ENCODE peak calls at places on chromosomes 6 and 20, in four cellular contexts. One of them, this sample, is unnamed.

GRCh38 chr6:144317736-144318135 is 32.6 kb downstream of the UTRN start:
- DNase-seq in prostate gland: no peak
- DNase-seq in SK-N-SH: no peak
- DNase-seq in HepG2: no peak
- DNase-seq in this sample: no peak

GRCh38 chr6:73340048-73340447 is 14.0 kb downstream of the DPPA5 start:
- DNase-seq in prostate gland: no peak
- DNase-seq in SK-N-SH: no peak
- DNase-seq in HepG2: no peak
- DNase-seq in this sample: no peak

GRCh38 chr20:23404196-23404595 is 17.1 kb downstream of the NAPB start:
- DNase-seq in prostate gland: no peak
- DNase-seq in SK-N-SH: no peak
- DNase-seq in HepG2: peak; percentile 54
- DNase-seq in this sample: no peak

GRCh38 chr6:37667050-37667814 is 30.5 kb downstream of the MDGA1 start:
- DNase-seq in prostate gland: no peak
- DNase-seq in SK-N-SH: no peak
- DNase-seq in HepG2: no peak
- DNase-seq in this sample: no peak

GRCh38 chr6:9481292-9482029 is 933.4 kb downstream of the TFAP2A start:
- DNase-seq in prostate gland: no peak
- DNase-seq in SK-N-SH: no peak
- DNase-seq in HepG2: no peak
- DNase-seq in this sample: no peak

GRCh38 chr20:12053348-12053747 is 135.7 kb downstream of the BTBD3 start:
- DNase-seq in prostate gland: no peak
- DNase-seq in SK-N-SH: no peak
- DNase-seq in HepG2: peak; percentile 23
- DNase-seq in this sample: no peak

GRCh38 chr6:54909184-54909583 is 62.6 kb downstream of the FAM83B start:
- DNase-seq in prostate gland: no peak
- DNase-seq in SK-N-SH: no peak
- DNase-seq in HepG2: no peak
- DNase-seq in this sample: no peak

GRCh38 chr20:46027245-46027853 is 1.7 kb upstream of the SLC12A5 start:
- DNase-seq in prostate gland: peak; percentile 32
- DNase-seq in SK-N-SH: no peak
- DNase-seq in HepG2: peak; percentile 63
- DNase-seq in this sample: no peak

GRCh38 chr20:10715035-10715434 is 41.2 kb upstream of the JAG1 start:
- DNase-seq in prostate gland: no peak
- DNase-seq in SK-N-SH: no peak
- DNase-seq in HepG2: peak; percentile 86
- DNase-seq in this sample: no peak

GRCh38 chr6:167543602-167544506 is 219.0 kb downstream of the TTLL2 start:
- DNase-seq in prostate gland: no peak
- DNase-seq in SK-N-SH: no peak
- DNase-seq in HepG2: no peak
- DNase-seq in this sample: no peak

GRCh38 chr20:2619961-2620595 is 32.4 kb upstream of the NOP56 start:
- DNase-seq in prostate gland: no peak
- DNase-seq in SK-N-SH: no peak
- DNase-seq in HepG2: peak; percentile 21
- DNase-seq in this sample: no peak

GRCh38 chr20:62305765-62306431 is 3.1 kb downstream of the ADRM1 start:
- DNase-seq in prostate gland: no peak
- DNase-seq in SK-N-SH: no peak
- DNase-seq in HepG2: no peak
- DNase-seq in this sample: no peak

GRCh38 chr6:161054876-161055275 is 63.3 kb downstream of the MAP3K4 start:
- DNase-seq in prostate gland: no peak
- DNase-seq in SK-N-SH: no peak
- DNase-seq in HepG2: no peak
- DNase-seq in this sample: no peak

GRCh38 chr20:53092772-53093171 is 120.6 kb downstream of the TSHZ2 start:
- DNase-seq in prostate gland: no peak
- DNase-seq in SK-N-SH: no peak
- DNase-seq in HepG2: no peak
- DNase-seq in this sample: no peak

GRCh38 chr6:70843328-70843918 is 113.4 kb downstream of the B3GAT2 start:
- DNase-seq in prostate gland: no peak
- DNase-seq in SK-N-SH: no peak
- DNase-seq in HepG2: no peak
- DNase-seq in this sample: no peak

GRCh38 chr6:93624408-93624807 is 205.0 kb upstream of the EPHA7 start:
- DNase-seq in prostate gland: no peak
- DNase-seq in SK-N-SH: no peak
- DNase-seq in HepG2: no peak
- DNase-seq in this sample: no peak

GRCh38 chr20:35260426-35260825 is 17.5 kb downstream of the MMP24OS start:
- DNase-seq in prostate gland: no peak
- DNase-seq in SK-N-SH: no peak
- DNase-seq in HepG2: no peak
- DNase-seq in this sample: no peak

GRCh38 chr20:8287328-8287727 is 155.3 kb downstream of the PLCB1 start:
- DNase-seq in prostate gland: no peak
- DNase-seq in SK-N-SH: no peak
- DNase-seq in HepG2: no peak
- DNase-seq in this sample: no peak

GRCh38 chr6:164695896-164696295 is 613.5 kb downstream of the C6orf118 start:
- DNase-seq in prostate gland: no peak
- DNase-seq in SK-N-SH: no peak
- DNase-seq in HepG2: no peak
- DNase-seq in this sample: no peak

GRCh38 chr20:37315293-37316110 is 26.0 kb downstream of the MANBAL start:
- DNase-seq in prostate gland: no peak
- DNase-seq in SK-N-SH: peak; percentile 81
- DNase-seq in HepG2: no peak
- DNase-seq in this sample: peak; percentile 59

GRCh38 chr20:62020935-62021701 is 44.6 kb downstream of the TAF4 start:
- DNase-seq in prostate gland: no peak
- DNase-seq in SK-N-SH: peak; percentile 85
- DNase-seq in HepG2: no peak
- DNase-seq in this sample: no peak

GRCh38 chr6:157603971-157604370 is 219.1 kb upstream of the SNX9 start:
- DNase-seq in prostate gland: no peak
- DNase-seq in SK-N-SH: no peak
- DNase-seq in HepG2: no peak
- DNase-seq in this sample: no peak

GRCh38 chr20:9036593-9036992 is 32.3 kb upstream of the PLCB4 start:
- DNase-seq in prostate gland: no peak
- DNase-seq in SK-N-SH: no peak
- DNase-seq in HepG2: no peak
- DNase-seq in this sample: no peak

GRCh38 chr6:5728726-5729434 is 277.8 kb downstream of the NRN1 start:
- DNase-seq in prostate gland: no peak
- DNase-seq in SK-N-SH: no peak
- DNase-seq in HepG2: no peak
- DNase-seq in this sample: no peak

GRCh38 chr20:62157387-62158087 is 14.0 kb downstream of the SS18L1 start:
- DNase-seq in prostate gland: no peak
- DNase-seq in SK-N-SH: no peak
- DNase-seq in HepG2: no peak
- DNase-seq in this sample: no peak

GRCh38 chr6:131029661-131030297 is 33.3 kb downstream of the EPB41L2 start:
- DNase-seq in prostate gland: no peak
- DNase-seq in SK-N-SH: no peak
- DNase-seq in HepG2: no peak
- DNase-seq in this sample: no peak

GRCh38 chr6:169527306-169527705 is 174.5 kb downstream of the WDR27 start:
- DNase-seq in prostate gland: no peak
- DNase-seq in SK-N-SH: no peak
- DNase-seq in HepG2: no peak
- DNase-seq in this sample: no peak

GRCh38 chr20:48190757-48191156 is 405.5 kb upstream of the SULF2 start:
- DNase-seq in prostate gland: no peak
- DNase-seq in SK-N-SH: no peak
- DNase-seq in HepG2: no peak
- DNase-seq in this sample: no peak

GRCh38 chr6:144922120-144922722 is 637.1 kb downstream of the UTRN start:
- DNase-seq in prostate gland: no peak
- DNase-seq in SK-N-SH: peak; percentile 38
- DNase-seq in HepG2: no peak
- DNase-seq in this sample: no peak

GRCh38 chr20:59988141-59988540 is 29.9 kb downstream of the CDH26 start:
- DNase-seq in prostate gland: no peak
- DNase-seq in SK-N-SH: no peak
- DNase-seq in HepG2: no peak
- DNase-seq in this sample: peak; percentile 87

GRCh38 chr20:5835234-5835845 is 85.1 kb downstream of the SHLD1 start:
- DNase-seq in prostate gland: no peak
- DNase-seq in SK-N-SH: peak; percentile 39
- DNase-seq in HepG2: peak; percentile 78
- DNase-seq in this sample: no peak

GRCh38 chr6:45031601-45032000 is 296.5 kb upstream of the RUNX2 start:
- DNase-seq in prostate gland: no peak
- DNase-seq in SK-N-SH: no peak
- DNase-seq in HepG2: no peak
- DNase-seq in this sample: no peak

GRCh38 chr20:15889073-15889923 is 684.0 kb downstream of the KIF16B start:
- DNase-seq in prostate gland: no peak
- DNase-seq in SK-N-SH: peak; percentile 33
- DNase-seq in HepG2: no peak
- DNase-seq in this sample: no peak

GRCh38 chr20:13644010-13644409 is 5.3 kb upstream of the TASP1 start:
- DNase-seq in prostate gland: no peak
- DNase-seq in SK-N-SH: no peak
- DNase-seq in HepG2: no peak
- DNase-seq in this sample: no peak

GRCh38 chr6:87261534-87261933 is 60.9 kb upstream of the SMIM8 start:
- DNase-seq in prostate gland: no peak
- DNase-seq in SK-N-SH: no peak
- DNase-seq in HepG2: no peak
- DNase-seq in this sample: no peak

GRCh38 chr6:35920793-35921732 is at the start of gene SRPK1:
- DNase-seq in prostate gland: peak; percentile 84
- DNase-seq in SK-N-SH: peak; percentile 99
- DNase-seq in HepG2: peak; percentile 87
- DNase-seq in this sample: peak; percentile 93

GRCh38 chr6:35919827-35920751 is 809 bp downstream of the SRPK1 start:
- DNase-seq in prostate gland: peak; percentile 42
- DNase-seq in SK-N-SH: peak; percentile 56
- DNase-seq in HepG2: peak; percentile 56
- DNase-seq in this sample: peak; percentile 56

GRCh38 chr6:35922139-35922554 is 1.2 kb upstream of the SRPK1 start:
- DNase-seq in prostate gland: no peak
- DNase-seq in SK-N-SH: no peak
- DNase-seq in HepG2: peak; percentile 54
- DNase-seq in this sample: no peak

GRCh38 chr6:35916056-35916455 is 4.8 kb downstream of the SRPK1 start:
- DNase-seq in prostate gland: no peak
- DNase-seq in SK-N-SH: no peak
- DNase-seq in HepG2: no peak
- DNase-seq in this sample: no peak

GRCh38 chr6:35919085-35919826 is 1.6 kb downstream of the SRPK1 start:
- DNase-seq in prostate gland: no peak
- DNase-seq in SK-N-SH: no peak
- DNase-seq in HepG2: peak; percentile 75
- DNase-seq in this sample: no peak
- TF ChIP-seq POLR2AphosphoS5 in prostate gland: no peak
- TF ChIP-seq POLR2AphosphoS5 in SK-N-SH: no peak
- TF ChIP-seq POLR2AphosphoS5 in HepG2: no peak
- TF ChIP-seq POLR2AphosphoS5 in this sample: no peak

DNA sequence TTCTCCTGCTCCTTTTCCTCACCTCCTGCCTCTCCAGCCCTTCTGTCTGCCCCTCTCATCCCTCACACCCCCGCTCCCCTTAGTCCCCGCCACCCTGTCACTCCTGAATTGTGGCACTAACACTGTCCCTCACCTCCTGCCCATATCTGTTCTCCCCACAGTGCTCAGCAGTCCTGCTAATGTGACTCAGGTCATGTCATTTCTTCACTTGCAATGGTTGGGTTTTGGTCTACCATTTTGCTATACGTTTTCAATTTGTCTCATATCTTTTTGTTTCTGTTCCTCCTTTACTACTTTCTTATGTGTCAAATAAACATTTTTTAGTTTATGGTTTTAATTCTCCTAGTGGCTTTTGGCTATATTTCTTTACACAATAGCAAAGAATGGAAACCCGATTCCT is 1.3 kb upstream of the HLA-B start:
- DNase-seq in prostate gland: no peak
- DNase-seq in SK-N-SH: no peak
- DNase-seq in HepG2: no peak
- DNase-seq in this sample: no peak
- H3K4me1 ChIP-seq in prostate gland: no peaks in the 10 kb centered on the region
- H3K4me1 ChIP-seq in SK-N-SH: no peaks in the 10 kb centered on the region
- H3K4me1 ChIP-seq in HepG2: no peaks in the 10 kb centered on the region
- H3K4me1 ChIP-seq in this sample: peaks cover 15% of the 10 kb centered on the region

GRCh38 chr6:108254436-108255410 is 6.1 kb downstream of the SNX3 start:
- DNase-seq in prostate gland: no peak
- DNase-seq in SK-N-SH: peak; percentile 59
- DNase-seq in HepG2: no peak
- DNase-seq in this sample: no peak

GRCh38 chr6:108247965-108248536 is 12.8 kb downstream of the SNX3 start:
- DNase-seq in prostate gland: no peak
- DNase-seq in SK-N-SH: peak; percentile 64
- DNase-seq in HepG2: no peak
- DNase-seq in this sample: no peak

GRCh38 chr6:108251252-108251651 is 9.6 kb downstream of the SNX3 start:
- DNase-seq in prostate gland: no peak
- DNase-seq in SK-N-SH: no peak
- DNase-seq in HepG2: no peak
- DNase-seq in this sample: no peak

GRCh38 chr6:108252055-108252454 is 8.8 kb downstream of the SNX3 start:
- DNase-seq in prostate gland: no peak
- DNase-seq in SK-N-SH: no peak
- DNase-seq in HepG2: no peak
- DNase-seq in this sample: no peak

DNA sequence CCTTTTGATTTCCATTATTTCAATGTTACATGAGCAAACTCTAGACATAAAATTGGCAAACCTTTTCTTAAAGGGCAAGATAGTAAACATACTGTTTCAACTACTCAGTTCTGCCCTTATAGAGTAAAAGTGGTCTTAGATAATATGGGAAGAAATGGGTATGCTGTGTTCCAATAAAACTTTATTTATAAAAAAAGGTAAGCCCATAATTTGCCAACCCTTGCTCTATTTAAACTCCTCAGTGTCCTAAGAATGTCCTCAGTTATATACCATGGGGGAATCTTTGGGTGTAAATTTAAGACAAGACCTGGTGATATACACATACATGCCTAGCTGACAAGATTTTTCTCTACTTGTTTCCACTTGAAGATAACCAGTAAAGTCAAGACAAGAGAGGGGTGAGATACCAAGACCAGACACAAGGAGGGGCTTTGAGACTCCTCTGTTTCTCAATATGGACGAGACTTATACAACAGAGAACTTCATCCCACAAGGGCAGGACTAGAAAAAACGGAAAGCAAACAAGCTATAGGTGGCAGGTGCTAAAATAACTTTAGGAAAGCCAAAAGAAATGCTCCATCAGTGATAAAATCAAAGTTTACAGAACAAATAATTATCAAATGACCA is 10.5 kb downstream of the SNX3 start:
- DNase-seq in prostate gland: no peak
- DNase-seq in SK-N-SH: no peak
- DNase-seq in HepG2: no peak
- DNase-seq in this sample: no peak
- TF ChIP-seq CTCF in prostate gland: no peak
- TF ChIP-seq CTCF in SK-N-SH: peak; percentile 51
- TF ChIP-seq CTCF in HepG2: no peak
- TF ChIP-seq CTCF in this sample: no peak

GRCh38 chr20:32463642-32464400 is 105.7 kb downstream of the ASXL1 start:
- DNase-seq in prostate gland: peak; percentile 62
- DNase-seq in SK-N-SH: no peak
- DNase-seq in HepG2: no peak
- DNase-seq in this sample: peak; percentile 83
- TF ChIP-seq POLR2AphosphoS5 in prostate gland: no peak
- TF ChIP-seq POLR2AphosphoS5 in SK-N-SH: no peak
- TF ChIP-seq POLR2AphosphoS5 in HepG2: no peak
- TF ChIP-seq POLR2AphosphoS5 in this sample: no peak